ENCODE peak calls at places on chromosomes 3 and 15, in five cellular contexts. One of them, this sample, is unnamed. For H3K36me3 and H3K9me3, the result is how much of the 10 kb centered on the place peaks cover.

GRCh38 chr15:82043130-82043673 is 2.6 kb downstream of the MEX3B start:
- DNase-seq in right lobe of liver: peak
- DNase-seq in neuronal stem cell: no peak
- DNase-seq in pancreas: peak
- DNase-seq in lung: no peak
- DNase-seq in this sample: no peak

GRCh38 chr15:58374147-58374546 is 57.6 kb upstream of the LIPC start:
- DNase-seq in right lobe of liver: no peak
- DNase-seq in neuronal stem cell: no peak
- DNase-seq in pancreas: no peak
- DNase-seq in lung: no peak
- DNase-seq in this sample: no peak

GRCh38 chr3:59555593-59556315 is 505.9 kb upstream of the CFAP20DC start:
- DNase-seq in right lobe of liver: no peak
- DNase-seq in neuronal stem cell: no peak
- DNase-seq in pancreas: no peak
- DNase-seq in lung: no peak
- DNase-seq in this sample: no peak

GRCh38 chr3:169591983-169592644 is 71.4 kb downstream of the MECOM start:
- DNase-seq in right lobe of liver: no peak
- DNase-seq in neuronal stem cell: no peak
- DNase-seq in pancreas: no peak
- DNase-seq in lung: no peak
- DNase-seq in this sample: no peak

GRCh38 chr15:32774022-32774421 is 56.2 kb downstream of the GREM1 start:
- DNase-seq in right lobe of liver: no peak
- DNase-seq in neuronal stem cell: no peak
- DNase-seq in pancreas: no peak
- DNase-seq in lung: no peak
- DNase-seq in this sample: peak

GRCh38 chr3:42786212-42786611 is 13.2 kb upstream of the CCDC13 start:
- DNase-seq in right lobe of liver: no peak
- DNase-seq in neuronal stem cell: no peak
- DNase-seq in pancreas: no peak
- DNase-seq in lung: no peak
- DNase-seq in this sample: no peak

GRCh38 chr3:58287354-58287753 is 18.7 kb upstream of the RPP14 start:
- DNase-seq in right lobe of liver: no peak
- DNase-seq in neuronal stem cell: no peak
- DNase-seq in pancreas: no peak
- DNase-seq in lung: no peak
- DNase-seq in this sample: no peak

GRCh38 chr3:5160926-5161858 is 26.3 kb upstream of the EDEM1 start:
- DNase-seq in right lobe of liver: no peak
- DNase-seq in neuronal stem cell: no peak
- DNase-seq in pancreas: no peak
- DNase-seq in lung: peak
- DNase-seq in this sample: peak

GRCh38 chr15:60536314-60536713 is 57.4 kb upstream of the ICE2 start:
- DNase-seq in right lobe of liver: no peak
- DNase-seq in neuronal stem cell: no peak
- DNase-seq in pancreas: no peak
- DNase-seq in lung: no peak
- DNase-seq in this sample: no peak

GRCh38 chr15:45784656-45785055 is 149.8 kb downstream of the SQOR start:
- DNase-seq in right lobe of liver: no peak
- DNase-seq in neuronal stem cell: no peak
- DNase-seq in pancreas: no peak
- DNase-seq in lung: no peak
- DNase-seq in this sample: no peak

GRCh38 chr3:148955544-148956346 is 35.6 kb upstream of the GYG1 start:
- DNase-seq in right lobe of liver: no peak
- DNase-seq in neuronal stem cell: peak
- DNase-seq in pancreas: no peak
- DNase-seq in lung: peak
- DNase-seq in this sample: peak

GRCh38 chr15:77907824-77908751 is 169.4 kb downstream of the TBC1D2B start:
- DNase-seq in right lobe of liver: peak
- DNase-seq in neuronal stem cell: no peak
- DNase-seq in pancreas: peak
- DNase-seq in lung: peak
- DNase-seq in this sample: no peak

GRCh38 chr15:50675524-50676144 is 11.0 kb downstream of the TRPM7 start:
- DNase-seq in right lobe of liver: no peak
- DNase-seq in neuronal stem cell: no peak
- DNase-seq in pancreas: no peak
- DNase-seq in lung: no peak
- DNase-seq in this sample: no peak

GRCh38 chr15:38818156-38818745 is 253.6 kb upstream of the RASGRP1 start:
- DNase-seq in right lobe of liver: no peak
- DNase-seq in neuronal stem cell: peak
- DNase-seq in pancreas: no peak
- DNase-seq in lung: no peak
- DNase-seq in this sample: peak

GRCh38 chr15:69484837-69485236 is 32.2 kb downstream of the RPLP1 start:
- DNase-seq in right lobe of liver: no peak
- DNase-seq in neuronal stem cell: no peak
- DNase-seq in pancreas: no peak
- DNase-seq in lung: no peak
- DNase-seq in this sample: peak

GRCh38 chr15:54854667-54855066 is 342.1 kb downstream of the RSL24D1 start:
- DNase-seq in right lobe of liver: no peak
- DNase-seq in neuronal stem cell: no peak
- DNase-seq in pancreas: no peak
- DNase-seq in lung: no peak
- DNase-seq in this sample: no peak

GRCh38 chr3:152198655-152199054 is 70.1 kb upstream of the MBNL1 start:
- DNase-seq in right lobe of liver: no peak
- DNase-seq in neuronal stem cell: no peak
- DNase-seq in pancreas: no peak
- DNase-seq in lung: no peak
- DNase-seq in this sample: no peak
- H3K36me3 ChIP-seq in right lobe of liver: under half
- H3K36me3 ChIP-seq in neuronal stem cell: under half
- H3K36me3 ChIP-seq in pancreas: under half
- H3K36me3 ChIP-seq in lung: under half
- H3K36me3 ChIP-seq in this sample: under half

GRCh38 chr15:86865920-86866319 is 786.2 kb downstream of the AGBL1 start:
- DNase-seq in right lobe of liver: no peak
- DNase-seq in neuronal stem cell: no peak
- DNase-seq in pancreas: no peak
- DNase-seq in lung: no peak
- DNase-seq in this sample: no peak
- H3K9me3 ChIP-seq in right lobe of liver: under half
- H3K9me3 ChIP-seq in neuronal stem cell: under half
- H3K9me3 ChIP-seq in pancreas: under half
- H3K9me3 ChIP-seq in lung: under half
- H3K9me3 ChIP-seq in this sample: under half

GRCh38 chr15:65558336-65558735 is 28.1 kb downstream of the HACD3 start:
- DNase-seq in right lobe of liver: no peak
- DNase-seq in neuronal stem cell: no peak
- DNase-seq in pancreas: no peak
- DNase-seq in lung: no peak
- DNase-seq in this sample: no peak
- H3K36me3 ChIP-seq in right lobe of liver: under half
- H3K36me3 ChIP-seq in neuronal stem cell: half or more
- H3K36me3 ChIP-seq in pancreas: under half
- H3K36me3 ChIP-seq in lung: under half
- H3K36me3 ChIP-seq in this sample: under half

GRCh38 chr15:25220834-25221233 is 218.0 kb downstream of the UBE3A start:
- DNase-seq in right lobe of liver: no peak
- DNase-seq in neuronal stem cell: no peak
- DNase-seq in pancreas: no peak
- DNase-seq in lung: no peak
- DNase-seq in this sample: no peak
- H3K9me3 ChIP-seq in right lobe of liver: under half
- H3K9me3 ChIP-seq in neuronal stem cell: under half
- H3K9me3 ChIP-seq in pancreas: under half
- H3K9me3 ChIP-seq in lung: half or more
- H3K9me3 ChIP-seq in this sample: under half

GRCh38 chr15:90225047-90225446 is 8.7 kb downstream of the CIB1 start:
- DNase-seq in right lobe of liver: no peak
- DNase-seq in neuronal stem cell: no peak
- DNase-seq in pancreas: no peak
- DNase-seq in lung: no peak
- DNase-seq in this sample: no peak
- H3K36me3 ChIP-seq in right lobe of liver: under half
- H3K36me3 ChIP-seq in neuronal stem cell: half or more
- H3K36me3 ChIP-seq in pancreas: half or more
- H3K36me3 ChIP-seq in lung: under half
- H3K36me3 ChIP-seq in this sample: under half

GRCh38 chr3:166764698-166765318 is 615.3 kb downstream of the ZBBX start:
- DNase-seq in right lobe of liver: no peak
- DNase-seq in neuronal stem cell: no peak
- DNase-seq in pancreas: no peak
- DNase-seq in lung: no peak
- DNase-seq in this sample: no peak
- H3K9me3 ChIP-seq in right lobe of liver: under half
- H3K9me3 ChIP-seq in neuronal stem cell: under half
- H3K9me3 ChIP-seq in pancreas: under half
- H3K9me3 ChIP-seq in lung: under half
- H3K9me3 ChIP-seq in this sample: under half

DNA sequence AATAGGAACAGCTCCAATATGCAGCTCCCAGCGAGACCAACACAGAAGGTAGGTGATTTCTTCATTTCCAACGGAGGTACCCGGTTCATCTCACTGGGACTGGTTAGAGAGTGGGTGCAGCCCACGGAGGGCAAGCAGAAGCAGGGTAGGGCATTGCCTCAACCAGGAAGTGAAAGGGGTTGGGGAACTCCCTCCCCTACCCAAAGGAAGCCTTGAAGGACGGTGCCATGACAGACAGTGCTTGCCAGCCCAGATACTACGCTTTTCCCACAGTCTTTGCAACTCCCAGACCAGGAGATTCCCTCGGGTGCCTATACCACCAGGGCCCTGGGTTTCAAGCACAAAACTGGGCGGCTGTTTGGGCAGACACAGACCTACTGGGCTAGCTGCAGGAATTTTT is 576.9 kb upstream of the NECTIN3 start:
- DNase-seq in right lobe of liver: no peak
- DNase-seq in neuronal stem cell: no peak
- DNase-seq in pancreas: no peak
- DNase-seq in lung: no peak
- DNase-seq in this sample: no peak
- H3K36me3 ChIP-seq in right lobe of liver: under half
- H3K36me3 ChIP-seq in neuronal stem cell: under half
- H3K36me3 ChIP-seq in pancreas: under half
- H3K36me3 ChIP-seq in lung: under half
- H3K36me3 ChIP-seq in this sample: under half

GRCh38 chr15:25241241-25241801 is 197.5 kb downstream of the UBE3A start:
- DNase-seq in right lobe of liver: peak
- DNase-seq in neuronal stem cell: no peak
- DNase-seq in pancreas: no peak
- DNase-seq in lung: no peak
- DNase-seq in this sample: no peak

GRCh38 chr15:25240461-25241021 is 198.3 kb downstream of the UBE3A start:
- DNase-seq in right lobe of liver: peak
- DNase-seq in neuronal stem cell: no peak
- DNase-seq in pancreas: peak
- DNase-seq in lung: no peak
- DNase-seq in this sample: no peak

GRCh38 chr15:25242957-25243799 is 195.6 kb downstream of the UBE3A start:
- DNase-seq in right lobe of liver: peak
- DNase-seq in neuronal stem cell: no peak
- DNase-seq in pancreas: peak
- DNase-seq in lung: no peak
- DNase-seq in this sample: no peak

GRCh38 chr15:25243800-25244097 is 195.1 kb downstream of the UBE3A start:
- DNase-seq in right lobe of liver: peak
- DNase-seq in neuronal stem cell: no peak
- DNase-seq in pancreas: peak
- DNase-seq in lung: no peak
- DNase-seq in this sample: no peak

DNA sequence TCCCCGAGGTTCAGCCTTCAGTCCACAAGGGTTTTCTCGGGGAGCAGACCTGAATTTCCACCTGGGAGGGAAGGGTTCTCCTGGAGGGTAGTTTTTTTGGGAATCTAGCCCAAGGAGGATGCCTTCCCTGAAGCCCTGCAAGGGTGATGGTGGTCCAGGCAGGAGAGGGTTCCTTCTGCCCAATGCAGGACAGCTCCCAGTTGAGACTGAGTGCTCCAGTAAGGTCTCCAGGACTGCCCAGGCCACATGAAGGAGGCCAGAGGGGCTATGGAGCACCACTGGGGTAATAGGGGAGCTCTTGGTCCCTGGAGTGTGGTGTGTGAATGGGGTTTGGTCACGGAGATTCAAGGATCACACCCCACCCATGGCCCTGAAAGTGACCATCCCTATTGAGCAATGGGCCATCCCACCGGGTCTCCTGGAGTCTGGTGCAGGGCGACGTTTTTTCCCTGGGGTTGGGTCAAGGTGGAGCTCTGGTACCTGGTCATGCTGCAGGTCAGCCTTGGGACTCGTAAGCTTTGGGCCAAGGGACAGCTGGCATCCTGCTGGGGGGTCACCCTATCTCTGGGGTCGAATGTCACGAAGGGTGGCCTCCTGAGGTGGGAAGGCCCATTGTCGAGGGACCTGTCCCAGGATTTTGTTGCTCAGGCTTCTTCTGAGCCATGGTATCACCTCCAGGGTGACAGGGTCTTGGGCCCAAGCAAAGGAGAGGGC is 196.5 kb downstream of the UBE3A start:
- DNase-seq in right lobe of liver: no peak
- DNase-seq in neuronal stem cell: no peak
- DNase-seq in pancreas: peak
- DNase-seq in lung: no peak
- DNase-seq in this sample: no peak
- H3K9me3 ChIP-seq in right lobe of liver: under half
- H3K9me3 ChIP-seq in neuronal stem cell: under half
- H3K9me3 ChIP-seq in pancreas: under half
- H3K9me3 ChIP-seq in lung: half or more
- H3K9me3 ChIP-seq in this sample: under half